ENCODE peak calls at places on chromosomes 13 and 19, in four cellular contexts. One of them, this sample, is unnamed.
A peak's percentile ranks its signal among the peaks of the same experiment; 100 is the strongest.

GRCh38 chr19:5114713-5115112 is 145.8 kb downstream of the KDM4B start:
- DNase-seq in endothelial cell of umbilical vein: no peak
- DNase-seq in GM23338: no peak
- DNase-seq in thoracic aorta: no peak
- DNase-seq in this sample: no peak

GRCh38 chr13:108463365-108463764 is 166.0 kb upstream of the MYO16 start:
- DNase-seq in GM23338: no peak
- DNase-seq in endothelial cell of umbilical vein: peak; percentile 1
- DNase-seq in thoracic aorta: no peak
- DNase-seq in this sample: no peak

GRCh38 chr13:37868691-37869505 is 674 bp downstream of the TRPC4 start:
- DNase-seq in thoracic aorta: no peak
- DNase-seq in GM23338: peak; percentile 59
- DNase-seq in endothelial cell of umbilical vein: peak; percentile 28
- DNase-seq in this sample: peak; percentile 5

GRCh38 chr19:42288411-42288810 is 13.5 kb upstream of the PRR19 start:
- DNase-seq in GM23338: no peak
- DNase-seq in thoracic aorta: no peak
- DNase-seq in endothelial cell of umbilical vein: no peak
- DNase-seq in this sample: no peak

GRCh38 chr19:12913011-12913561 is 6.0 kb downstream of the SYCE2 start:
- DNase-seq in GM23338: peak; percentile 79
- DNase-seq in endothelial cell of umbilical vein: peak; percentile 31
- DNase-seq in thoracic aorta: no peak
- DNase-seq in this sample: no peak

GRCh38 chr13:79647518-79647917 is 166.6 kb downstream of the NDFIP2 start:
- DNase-seq in endothelial cell of umbilical vein: peak; percentile 94
- DNase-seq in thoracic aorta: no peak
- DNase-seq in GM23338: no peak
- DNase-seq in this sample: no peak

GRCh38 chr19:13033819-13034611 is 38.7 kb downstream of the NFIX start:
- DNase-seq in GM23338: peak; percentile 87
- DNase-seq in endothelial cell of umbilical vein: no peak
- DNase-seq in thoracic aorta: no peak
- DNase-seq in this sample: no peak

GRCh38 chr13:44044544-44045178 is 165.0 kb downstream of the LACC1 start:
- DNase-seq in GM23338: no peak
- DNase-seq in endothelial cell of umbilical vein: no peak
- DNase-seq in thoracic aorta: no peak
- DNase-seq in this sample: no peak

GRCh38 chr13:48412881-48413351 is at the start of gene LPAR6:
- DNase-seq in endothelial cell of umbilical vein: peak; percentile 88
- DNase-seq in GM23338: peak; percentile 35
- DNase-seq in thoracic aorta: no peak
- DNase-seq in this sample: no peak

GRCh38 chr13:99298056-99298455 is 9.1 kb downstream of the GPR183 start:
- DNase-seq in GM23338: no peak
- DNase-seq in endothelial cell of umbilical vein: no peak
- DNase-seq in thoracic aorta: no peak
- DNase-seq in this sample: no peak

GRCh38 chr13:99295488-99296252 is 11.5 kb downstream of the GPR183 start:
- DNase-seq in GM23338: no peak
- DNase-seq in thoracic aorta: no peak
- DNase-seq in endothelial cell of umbilical vein: no peak
- DNase-seq in this sample: no peak

GRCh38 chr13:99296270-99296865 is 10.8 kb downstream of the GPR183 start:
- DNase-seq in thoracic aorta: no peak
- DNase-seq in endothelial cell of umbilical vein: no peak
- DNase-seq in GM23338: no peak
- DNase-seq in this sample: no peak

GRCh38 chr13:99299545-99300341 is 7.5 kb downstream of the GPR183 start:
- DNase-seq in thoracic aorta: no peak
- DNase-seq in GM23338: peak; percentile 40
- DNase-seq in endothelial cell of umbilical vein: no peak
- DNase-seq in this sample: no peak

DNA sequence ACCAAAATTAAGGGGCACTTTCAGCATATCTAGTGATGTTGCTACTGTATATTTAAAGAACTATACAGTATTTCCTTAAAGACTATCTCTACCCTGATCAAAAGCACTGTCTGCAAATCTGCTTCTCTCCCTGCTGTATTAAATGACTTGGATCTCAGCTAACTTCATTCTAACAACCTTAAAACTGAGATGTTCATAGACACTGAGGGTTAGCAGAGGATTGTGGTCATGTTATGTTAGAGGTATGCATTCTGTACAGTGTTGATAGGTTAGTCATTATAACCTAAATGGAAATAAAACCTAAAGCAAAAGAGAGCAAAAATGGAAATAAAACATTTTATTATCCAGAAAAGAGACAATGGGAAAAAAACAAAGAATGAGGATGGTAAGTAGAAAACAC is 9.9 kb downstream of the GPR183 start:
- DNase-seq in endothelial cell of umbilical vein: no peak
- DNase-seq in GM23338: no peak
- DNase-seq in thoracic aorta: no peak
- DNase-seq in this sample: no peak
- H3K4me1 ChIP-seq in endothelial cell of umbilical vein: no peaks in the 10 kb centered on the region
- H3K4me1 ChIP-seq in GM23338: no peaks in the 10 kb centered on the region
- H3K4me1 ChIP-seq in thoracic aorta: peaks cover 13% of the 10 kb centered on the region
- H3K4me1 ChIP-seq in this sample: peaks cover 2% of the 10 kb centered on the region

GRCh38 chr13:52387721-52388120 is 18.3 kb downstream of the THSD1 start:
- DNase-seq in GM23338: no peak
- DNase-seq in endothelial cell of umbilical vein: no peak
- DNase-seq in thoracic aorta: no peak
- DNase-seq in this sample: no peak
- H3K27me3 ChIP-seq in GM23338: no peaks in the 10 kb centered on the region
- H3K27me3 ChIP-seq in endothelial cell of umbilical vein: no peaks in the 10 kb centered on the region
- H3K27me3 ChIP-seq in thoracic aorta: no peaks in the 10 kb centered on the region
- H3K27me3 ChIP-seq in this sample: no peaks in the 10 kb centered on the region

GRCh38 chr13:110407021-110407420 is 99.9 kb downstream of the COL4A2 start:
- DNase-seq in thoracic aorta: no peak
- DNase-seq in endothelial cell of umbilical vein: no peak
- DNase-seq in GM23338: no peak
- DNase-seq in this sample: no peak
- H3K4me1 ChIP-seq in thoracic aorta: peaks cover 94% of the 10 kb centered on the region
- H3K4me1 ChIP-seq in endothelial cell of umbilical vein: peaks cover 66% of the 10 kb centered on the region
- H3K4me1 ChIP-seq in GM23338: peaks cover 6% of the 10 kb centered on the region
- H3K4me1 ChIP-seq in this sample: peaks cover 3% of the 10 kb centered on the region

GRCh38 chr13:33015791-33016323 is 366 bp upstream of the KL start:
- DNase-seq in thoracic aorta: no peak
- DNase-seq in GM23338: peak; percentile 58
- DNase-seq in endothelial cell of umbilical vein: no peak
- DNase-seq in this sample: no peak

GRCh38 chr13:33016414-33017409 is at the start of gene KL:
- DNase-seq in GM23338: peak; percentile 63
- DNase-seq in endothelial cell of umbilical vein: no peak
- DNase-seq in thoracic aorta: no peak
- DNase-seq in this sample: no peak

GRCh38 chr13:33015275-33015674 is 948 bp upstream of the KL start:
- DNase-seq in GM23338: peak; percentile 50
- DNase-seq in endothelial cell of umbilical vein: no peak
- DNase-seq in thoracic aorta: no peak
- DNase-seq in this sample: no peak

GRCh38 chr13:33017410-33017929 is 1.2 kb downstream of the KL start:
- DNase-seq in endothelial cell of umbilical vein: peak; percentile 30
- DNase-seq in GM23338: peak; percentile 66
- DNase-seq in thoracic aorta: no peak
- DNase-seq in this sample: no peak

DNA sequence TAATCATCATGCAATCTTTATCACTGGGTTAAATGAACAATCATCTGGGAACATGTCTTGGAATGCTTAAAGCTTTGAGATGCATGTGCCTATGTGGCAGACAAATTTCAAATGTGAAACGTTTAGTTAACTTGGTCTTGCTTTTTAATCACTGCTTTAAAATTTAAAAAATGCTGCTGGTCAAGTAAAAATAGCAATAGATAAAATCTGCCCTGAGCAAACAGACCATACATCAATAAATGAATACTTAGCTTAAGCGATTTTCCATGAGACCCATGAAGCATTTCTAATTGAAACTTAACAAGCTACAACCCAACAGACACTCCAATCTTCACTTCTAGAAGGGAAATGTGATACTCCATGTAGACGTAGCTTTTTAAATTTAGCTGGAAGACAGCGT is 1.9 kb upstream of the KL start:
- DNase-seq in GM23338: no peak
- DNase-seq in thoracic aorta: no peak
- DNase-seq in endothelial cell of umbilical vein: no peak
- DNase-seq in this sample: no peak
- H3K27me3 ChIP-seq in GM23338: peaks cover 62% of the 10 kb centered on the region
- H3K27me3 ChIP-seq in thoracic aorta: no peaks in the 10 kb centered on the region
- H3K27me3 ChIP-seq in endothelial cell of umbilical vein: peaks cover 29% of the 10 kb centered on the region
- H3K27me3 ChIP-seq in this sample: peaks cover 23% of the 10 kb centered on the region

DNA sequence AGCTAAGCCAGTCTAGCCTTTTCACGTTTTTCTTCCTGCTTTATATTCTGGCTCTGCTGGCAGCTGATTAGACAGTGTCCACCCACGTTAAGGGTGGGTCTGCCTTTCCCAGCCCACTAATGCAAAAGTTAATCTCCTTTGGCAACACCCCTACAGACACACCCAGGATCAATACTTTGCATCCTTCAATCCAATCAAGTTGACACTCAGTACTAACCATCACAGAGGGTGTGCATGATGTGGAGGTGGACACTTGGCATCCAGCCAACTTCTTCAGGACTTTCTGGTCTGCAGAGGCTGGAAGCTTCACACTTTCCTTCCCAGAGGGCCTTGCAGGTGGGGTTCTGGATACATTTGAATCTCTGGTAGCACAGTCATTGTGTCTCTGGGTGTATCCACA is 18.9 kb upstream of the IGFL1 start:
- DNase-seq in thoracic aorta: no peak
- DNase-seq in endothelial cell of umbilical vein: no peak
- DNase-seq in GM23338: no peak
- DNase-seq in this sample: no peak
- H3K4me1 ChIP-seq in thoracic aorta: peaks cover 19% of the 10 kb centered on the region
- H3K4me1 ChIP-seq in endothelial cell of umbilical vein: no peaks in the 10 kb centered on the region
- H3K4me1 ChIP-seq in GM23338: no peaks in the 10 kb centered on the region
- H3K4me1 ChIP-seq in this sample: peaks cover 7% of the 10 kb centered on the region

DNA sequence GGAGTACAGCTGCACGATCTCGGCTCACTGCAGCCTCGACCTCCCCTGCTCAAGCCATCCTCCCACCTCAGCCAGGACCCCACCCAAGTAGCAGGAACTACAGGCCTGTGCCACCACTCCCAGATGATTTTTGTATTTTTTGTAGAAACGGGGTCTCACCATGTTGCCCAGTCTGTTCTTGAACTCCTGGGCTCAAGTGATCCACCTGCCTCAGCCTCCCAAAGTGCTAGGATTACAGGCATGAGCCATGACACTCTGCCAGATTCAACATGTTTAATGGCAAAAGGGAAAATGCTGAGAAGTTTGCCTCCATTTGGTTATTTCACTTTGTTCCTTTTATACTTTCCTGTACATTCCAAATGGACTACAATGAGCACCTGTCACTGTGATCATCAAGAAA is 65.8 kb downstream of the ZIC5 start:
- DNase-seq in endothelial cell of umbilical vein: no peak
- DNase-seq in GM23338: no peak
- DNase-seq in thoracic aorta: no peak
- DNase-seq in this sample: no peak
- H3K27me3 ChIP-seq in endothelial cell of umbilical vein: peaks cover 14% of the 10 kb centered on the region
- H3K27me3 ChIP-seq in GM23338: no peaks in the 10 kb centered on the region
- H3K27me3 ChIP-seq in thoracic aorta: peaks cover 10% of the 10 kb centered on the region
- H3K27me3 ChIP-seq in this sample: no peaks in the 10 kb centered on the region

DNA sequence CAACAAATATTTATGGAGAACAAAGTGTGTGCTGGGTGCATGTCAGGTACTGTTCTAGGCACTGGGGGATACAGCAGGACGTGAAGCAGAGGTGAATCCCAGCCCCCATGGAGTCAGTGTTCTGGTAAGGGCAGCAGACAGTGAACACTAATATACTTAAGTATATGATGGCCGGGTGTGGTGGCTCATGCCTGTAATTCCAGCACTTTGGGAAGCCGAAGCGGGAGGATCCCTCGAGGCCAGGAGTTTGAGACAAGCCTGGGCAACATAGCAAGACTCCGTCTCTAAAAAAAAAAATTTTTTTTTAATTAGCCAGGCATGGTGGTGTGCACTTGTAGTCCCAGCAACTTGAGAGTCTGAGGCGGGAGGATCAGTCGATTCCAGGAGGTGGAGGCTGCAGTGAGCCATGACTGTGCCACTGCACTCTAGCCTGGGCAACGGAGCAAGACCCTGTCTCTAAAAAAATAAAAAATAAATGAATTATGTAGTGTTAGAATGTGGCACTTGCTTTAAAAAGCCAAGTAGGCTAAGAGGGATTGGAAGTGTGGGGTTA is 22.6 kb downstream of the CHST8 start:
- DNase-seq in thoracic aorta: no peak
- DNase-seq in endothelial cell of umbilical vein: no peak
- DNase-seq in GM23338: no peak
- DNase-seq in this sample: no peak
- H3K4me1 ChIP-seq in thoracic aorta: no peaks in the 10 kb centered on the region
- H3K4me1 ChIP-seq in endothelial cell of umbilical vein: no peaks in the 10 kb centered on the region
- H3K4me1 ChIP-seq in GM23338: peaks cover 37% of the 10 kb centered on the region
- H3K4me1 ChIP-seq in this sample: peaks cover 11% of the 10 kb centered on the region

GRCh38 chr19:54570316-54570715 is 3.3 kb upstream of the LILRA2 start:
- DNase-seq in thoracic aorta: no peak
- DNase-seq in endothelial cell of umbilical vein: no peak
- DNase-seq in GM23338: no peak
- DNase-seq in this sample: no peak
- H3K27me3 ChIP-seq in thoracic aorta: no peaks in the 10 kb centered on the region
- H3K27me3 ChIP-seq in endothelial cell of umbilical vein: no peaks in the 10 kb centered on the region
- H3K27me3 ChIP-seq in GM23338: no peaks in the 10 kb centered on the region
- H3K27me3 ChIP-seq in this sample: no peaks in the 10 kb centered on the region

DNA sequence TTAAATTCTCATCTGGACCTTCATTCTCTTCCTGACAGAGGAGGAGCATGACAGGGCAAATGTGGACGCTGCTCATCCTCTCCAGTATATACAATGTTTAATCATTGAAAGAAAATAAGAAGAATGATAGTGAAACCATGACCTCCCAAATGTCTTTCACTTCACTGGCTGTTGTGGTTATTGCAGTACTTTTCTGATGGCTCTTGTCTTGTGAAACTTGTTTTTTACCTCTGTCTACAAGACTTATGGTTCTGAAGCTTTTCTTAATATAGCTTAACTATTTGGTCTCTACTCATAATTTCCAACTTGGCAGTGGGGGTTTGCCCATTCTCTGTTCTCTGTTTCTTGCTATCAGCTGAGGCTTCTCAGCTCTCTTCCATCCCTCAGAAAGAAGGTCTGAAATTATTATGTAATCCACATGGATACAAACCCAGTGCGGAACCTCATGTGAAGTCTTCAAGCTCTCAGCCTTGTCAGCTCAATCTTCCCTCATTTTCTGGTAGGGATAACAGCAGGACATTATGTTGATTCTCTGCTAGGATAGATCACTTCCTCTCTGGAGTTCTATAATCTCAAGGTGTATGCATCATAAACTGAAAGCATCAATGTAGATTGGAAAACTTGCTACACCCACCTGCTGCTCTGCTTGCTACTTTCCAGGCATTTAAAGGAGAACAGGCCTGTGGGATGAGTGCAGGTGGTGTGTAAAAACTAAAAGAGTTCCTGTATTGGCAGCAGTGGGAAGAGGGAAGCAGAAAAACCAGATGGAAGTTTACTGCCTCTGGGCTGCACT is 250.3 kb upstream of the HTR2A start:
- DNase-seq in GM23338: no peak
- DNase-seq in thoracic aorta: no peak
- DNase-seq in endothelial cell of umbilical vein: no peak
- DNase-seq in this sample: no peak
- H3K4me1 ChIP-seq in GM23338: no peaks in the 10 kb centered on the region
- H3K4me1 ChIP-seq in thoracic aorta: no peaks in the 10 kb centered on the region
- H3K4me1 ChIP-seq in endothelial cell of umbilical vein: no peaks in the 10 kb centered on the region
- H3K4me1 ChIP-seq in this sample: no peaks in the 10 kb centered on the region